ENCODE peak calls at places on chromosomes 11 and 22, in five cellular contexts. W, K, M, I and G are unnamed samples.

GRCh38 chr11:112343368-112344039 is 82.8 kb upstream of the PLET1 start:
- DNase-seq in W (no peak), K (peak; percentile 17), M (no peak), I (no peak), G (no peak)

GRCh38 chr11:85029964-85030363 is 597.2 kb downstream of the DLG2 start:
- DNase-seq in W (no peak), K (no peak), M (no peak), I (no peak), G (no peak)

GRCh38 chr22:17772963-17773605 is 1.2 kb downstream of the BID start:
- DNase-seq in W (no peak), K (no peak), M (no peak), I (no peak), G (no peak)

GRCh38 chr22:20522134-20522827 is 14.9 kb downstream of the MED15 start:
- DNase-seq in W (no peak), K (no peak), M (no peak), I (no peak), G (no peak)

GRCh38 chr22:17095538-17095937 is 10.7 kb downstream of the IL17RA start:
- DNase-seq in W (no peak), K (no peak), M (no peak), I (no peak), G (peak; percentile 32)

GRCh38 chr22:46773074-46773473 is 10.6 kb downstream of the TBC1D22A start:
- DNase-seq in W (no peak), K (no peak), M (no peak), I (no peak), G (no peak)

GRCh38 chr11:95567685-95568084 is 221.9 kb downstream of the FAM76B start:
- DNase-seq in W (no peak), K (no peak), M (peak; percentile 67), I (no peak), G (no peak)

GRCh38 chr11:47398011-47398410 is 10.4 kb upstream of the SLC39A13 start:
- DNase-seq in W (no peak), K (no peak), M (no peak), I (no peak), G (no peak)

GRCh38 chr22:11616811-11617210 is 3911.2 kb upstream of the OR11H1 start:
- DNase-seq in W (no peak), K (no peak), M (no peak), I (no peak), G (no peak)

GRCh38 chr11:113289341-113290187 is 24.8 kb upstream of the TTC12 start:
- DNase-seq in W (peak; percentile 63), K (peak; percentile 57), M (no peak), I (peak; percentile 47), G (peak; percentile 82)

GRCh38 chr11:118547132-118547531 is 16.1 kb downstream of the TMEM25 start:
- DNase-seq in W (no peak), K (no peak), M (no peak), I (no peak), G (no peak)

GRCh38 chr22:46774456-46775363 is 12.3 kb downstream of the TBC1D22A start:
- DNase-seq in W (no peak), K (no peak), M (no peak), I (peak; percentile 83), G (no peak)

GRCh38 chr22:25006354-25006753 is 53.8 kb downstream of the KIAA1671 start:
- DNase-seq in W (no peak), K (no peak), M (no peak), I (no peak), G (no peak)

GRCh38 chr11:64544616-64545296 is 46.3 kb upstream of the SLC22A12 start:
- DNase-seq in W (no peak), K (peak; percentile 46), M (no peak), I (no peak), G (no peak)

GRCh38 chr11:119531623-119532022 is 108.7 kb upstream of the THY1 start:
- DNase-seq in W (no peak), K (no peak), M (no peak), I (no peak), G (no peak)

GRCh38 chr11:92211576-92212167 is 12.9 kb upstream of the FAT3 start:
- DNase-seq in W (peak; percentile 24), K (peak; percentile 41), M (no peak), I (no peak), G (peak; percentile 23)
- TF ChIP-seq CTCF in W (peak; percentile 57), K (no peak), M (peak; percentile 69), I (no peak), G (peak; percentile 30)

DNA sequence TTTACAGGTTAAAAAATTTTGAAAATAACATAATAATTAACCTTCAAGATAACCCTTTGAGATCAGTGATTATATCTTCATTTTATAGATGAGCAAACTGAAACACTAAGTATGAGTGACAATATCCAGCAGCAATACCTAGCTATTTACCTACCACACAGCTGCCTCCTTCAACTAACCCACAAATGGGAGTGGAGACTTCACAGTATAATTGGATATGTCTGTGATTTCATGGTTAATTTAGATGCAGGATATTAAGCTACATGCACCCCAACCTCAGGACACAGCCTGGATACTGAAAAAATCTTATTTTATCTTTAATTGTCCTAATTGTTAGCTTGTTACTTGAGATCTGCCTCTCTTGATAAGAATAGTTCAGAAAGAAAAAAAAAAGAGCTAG is 297.2 kb upstream of the ANO5 start:
- DNase-seq in W (no peak), K (no peak), M (no peak), I (no peak), G (no peak)
- TF ChIP-seq CTCF in W (no peak), K (no peak), M (no peak), I (no peak), G (no peak)

GRCh38 chr22:38944653-38945052 is 12.8 kb upstream of the APOBEC3A start:
- DNase-seq in W (no peak), K (no peak), M (no peak), I (no peak), G (no peak)
- TF ChIP-seq CTCF in W (no peak), K (no peak), M (no peak), I (no peak), G (no peak)

GRCh38 chr11:57663975-57664374 is 3.9 kb upstream of the ZDHHC5 start:
- DNase-seq in W (no peak), K (no peak), M (no peak), I (no peak), G (no peak)

GRCh38 chr11:57659669-57660068 is 2.1 kb downstream of the CLP1 start:
- DNase-seq in W (no peak), K (no peak), M (no peak), I (no peak), G (no peak)

GRCh38 chr11:57667065-57667714 is 724 bp upstream of the ZDHHC5 start:
- DNase-seq in W (peak; percentile 83), K (peak; percentile 95), M (peak; percentile 95), I (peak; percentile 93), G (peak; percentile 86)

GRCh38 chr11:57658023-57658361 is 430 bp downstream of the CLP1 start:
- DNase-seq in W (no peak), K (no peak), M (no peak), I (no peak), G (no peak)

DNA sequence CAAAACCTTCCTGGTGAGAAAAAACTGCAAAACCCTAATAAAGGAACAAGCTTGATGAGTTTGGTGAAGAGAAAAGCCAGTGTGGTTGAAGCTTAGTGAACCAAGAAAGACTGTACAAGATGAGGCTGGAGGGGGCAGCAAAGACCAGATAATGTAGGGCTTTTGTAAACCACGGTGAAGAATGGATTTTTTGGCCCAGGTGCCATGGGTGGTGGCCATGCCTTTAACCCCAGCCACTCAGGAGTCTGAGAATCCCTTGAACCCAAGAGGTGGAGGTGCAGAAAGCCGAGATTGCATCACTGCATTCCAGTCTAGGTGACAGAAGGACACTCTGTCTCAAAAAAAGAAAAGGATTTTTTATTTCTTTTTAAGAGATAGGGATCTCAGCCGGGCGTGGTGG is 5.0 kb upstream of the ZDHHC5 start:
- DNase-seq in W (no peak), K (no peak), M (no peak), I (no peak), G (no peak)
- TF ChIP-seq CTCF in W (no peak), K (no peak), M (no peak), I (peak; percentile 34), G (no peak)

GRCh38 chr11:72160319-72160718 is 24.8 kb downstream of the FOLR3 start:
- DNase-seq in W (no peak), K (no peak), M (no peak), I (no peak), G (no peak)

DNA sequence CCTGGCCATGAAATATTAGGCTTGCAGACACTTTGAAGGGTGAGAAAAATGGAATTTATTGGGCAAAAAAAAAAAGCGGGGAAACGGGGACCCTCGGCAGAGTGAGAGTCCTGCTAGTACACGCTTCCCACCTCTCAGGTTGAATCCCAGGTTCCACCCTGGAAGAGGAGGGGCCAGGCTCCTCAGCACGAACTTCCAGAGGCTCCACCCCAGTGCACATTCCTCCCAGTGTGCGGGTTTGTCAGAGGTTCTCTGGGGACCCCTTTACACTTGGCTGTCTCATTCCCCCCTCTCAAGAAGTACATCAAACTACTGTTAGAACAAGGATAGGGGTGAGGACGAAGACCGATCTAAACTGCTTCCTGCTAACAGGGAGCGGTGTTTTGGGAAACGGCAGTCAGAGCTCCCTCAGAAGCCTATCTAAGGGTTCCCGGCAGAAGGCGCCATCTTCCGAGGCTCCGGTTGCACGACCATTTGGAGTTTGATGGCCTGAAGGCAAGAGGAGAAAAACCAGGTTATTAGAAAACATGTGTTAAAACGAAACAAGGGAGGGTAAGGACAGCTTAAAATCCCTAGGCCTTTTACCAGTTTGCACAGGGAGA is 27.5 kb downstream of the FOLR3 start:
- DNase-seq in W (no peak), K (no peak), M (no peak), I (no peak), G (no peak)
- TF ChIP-seq CTCF in W (no peak), K (no peak), M (no peak), I (no peak), G (no peak)

DNA sequence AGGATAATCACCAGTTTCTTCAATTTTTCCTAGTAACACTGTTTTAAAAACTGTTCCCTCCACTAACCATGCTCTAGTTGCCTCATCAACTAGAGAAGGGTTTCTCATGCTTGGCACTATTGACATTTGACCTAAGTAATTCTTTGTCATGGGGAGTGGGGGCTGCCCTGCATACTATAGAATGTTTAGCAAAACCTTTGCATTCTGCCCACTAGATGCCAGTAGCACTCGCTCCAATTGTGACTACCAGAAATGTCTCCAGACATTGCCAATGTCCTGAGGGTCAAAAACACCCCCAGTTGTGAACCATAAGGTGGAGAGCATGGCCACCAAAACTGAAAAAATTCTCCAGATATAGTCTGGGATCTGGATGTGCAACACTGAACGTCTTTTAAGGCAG is 27.6 kb upstream of the BMAL1 start:
- DNase-seq in W (no peak), K (no peak), M (no peak), I (no peak), G (no peak)
- TF ChIP-seq CTCF in W (no peak), K (no peak), M (peak; percentile 27), I (no peak), G (no peak)